ENCODE peak calls at places on chromosomes 3 and 15, in five cellular contexts. One of them, this sample, is unnamed.

GRCh38 chr15:80588801-80589200 is 106.3 kb upstream of the ABHD17C start:
- DNase-seq in small intestine: peak; percentile 33
- DNase-seq in WERI-Rb-1: no peak
- DNase-seq in CD4-positive, alpha-beta memory T cell: no peak
- DNase-seq in upper lobe of right lung: no peak
- DNase-seq in this sample: peak; percentile 51

GRCh38 chr3:183506674-183507290 is 48.7 kb downstream of the KLHL6 start:
- DNase-seq in WERI-Rb-1: no peak
- DNase-seq in upper lobe of right lung: no peak
- DNase-seq in CD4-positive, alpha-beta memory T cell: no peak
- DNase-seq in small intestine: no peak
- DNase-seq in this sample: no peak

GRCh38 chr3:44648564-44649229 is at the start of gene ZNF35:
- DNase-seq in CD4-positive, alpha-beta memory T cell: no peak
- DNase-seq in WERI-Rb-1: peak; percentile 95
- DNase-seq in small intestine: peak; percentile 81
- DNase-seq in upper lobe of right lung: peak; percentile 90
- DNase-seq in this sample: peak; percentile 87

GRCh38 chr3:32399030-32399620 is 7.5 kb downstream of the CMTM7 start:
- DNase-seq in small intestine: peak; percentile 59
- DNase-seq in upper lobe of right lung: no peak
- DNase-seq in WERI-Rb-1: no peak
- DNase-seq in CD4-positive, alpha-beta memory T cell: peak; percentile 77
- DNase-seq in this sample: no peak

GRCh38 chr3:12662593-12663310 is 1.2 kb downstream of the RAF1 start:
- DNase-seq in upper lobe of right lung: peak; percentile 71
- DNase-seq in CD4-positive, alpha-beta memory T cell: peak; percentile 32
- DNase-seq in small intestine: peak; percentile 82
- DNase-seq in WERI-Rb-1: peak; percentile 24
- DNase-seq in this sample: peak; percentile 26

GRCh38 chr3:140933552-140933951 is 8.1 kb upstream of the SLC25A36 start:
- DNase-seq in WERI-Rb-1: no peak
- DNase-seq in small intestine: no peak
- DNase-seq in upper lobe of right lung: no peak
- DNase-seq in CD4-positive, alpha-beta memory T cell: no peak
- DNase-seq in this sample: no peak

GRCh38 chr15:56774356-56774755 is 41.0 kb upstream of the ZNF280D start:
- DNase-seq in small intestine: no peak
- DNase-seq in upper lobe of right lung: no peak
- DNase-seq in WERI-Rb-1: no peak
- DNase-seq in CD4-positive, alpha-beta memory T cell: no peak
- DNase-seq in this sample: no peak

GRCh38 chr3:197789309-197789708 is 1.7 kb upstream of the LRCH3 start:
- DNase-seq in WERI-Rb-1: no peak
- DNase-seq in small intestine: no peak
- DNase-seq in CD4-positive, alpha-beta memory T cell: no peak
- DNase-seq in upper lobe of right lung: no peak
- DNase-seq in this sample: no peak

GRCh38 chr3:184459355-184459754 is 79.5 kb downstream of the CHRD start:
- DNase-seq in upper lobe of right lung: peak; percentile 18
- DNase-seq in WERI-Rb-1: no peak
- DNase-seq in small intestine: no peak
- DNase-seq in CD4-positive, alpha-beta memory T cell: no peak
- DNase-seq in this sample: peak; percentile 74

GRCh38 chr3:186931487-186932280 is 1.4 kb downstream of the ST6GAL1 start:
- DNase-seq in WERI-Rb-1: no peak
- DNase-seq in CD4-positive, alpha-beta memory T cell: peak; percentile 76
- DNase-seq in upper lobe of right lung: peak; percentile 82
- DNase-seq in small intestine: peak; percentile 37
- DNase-seq in this sample: peak; percentile 17

GRCh38 chr15:80445300-80446041 is 41.3 kb downstream of the ARNT2 start:
- DNase-seq in CD4-positive, alpha-beta memory T cell: no peak
- DNase-seq in upper lobe of right lung: no peak
- DNase-seq in small intestine: no peak
- DNase-seq in WERI-Rb-1: no peak
- DNase-seq in this sample: no peak

GRCh38 chr3:26100176-26100575 is 310.3 kb downstream of the OXSM start:
- DNase-seq in small intestine: no peak
- DNase-seq in WERI-Rb-1: no peak
- DNase-seq in upper lobe of right lung: no peak
- DNase-seq in CD4-positive, alpha-beta memory T cell: no peak
- DNase-seq in this sample: no peak

GRCh38 chr3:61354604-61355003 is 103.4 kb upstream of the FHIT start:
- DNase-seq in upper lobe of right lung: no peak
- DNase-seq in small intestine: no peak
- DNase-seq in CD4-positive, alpha-beta memory T cell: no peak
- DNase-seq in WERI-Rb-1: no peak
- DNase-seq in this sample: no peak

GRCh38 chr3:85251766-85252165 is 293.0 kb downstream of the CADM2 start:
- DNase-seq in WERI-Rb-1: no peak
- DNase-seq in upper lobe of right lung: no peak
- DNase-seq in small intestine: no peak
- DNase-seq in CD4-positive, alpha-beta memory T cell: no peak
- DNase-seq in this sample: no peak

GRCh38 chr3:180306155-180306554 is 269.4 kb upstream of the PEX5L start:
- DNase-seq in WERI-Rb-1: no peak
- DNase-seq in small intestine: no peak
- DNase-seq in upper lobe of right lung: no peak
- DNase-seq in CD4-positive, alpha-beta memory T cell: no peak
- DNase-seq in this sample: no peak

DNA sequence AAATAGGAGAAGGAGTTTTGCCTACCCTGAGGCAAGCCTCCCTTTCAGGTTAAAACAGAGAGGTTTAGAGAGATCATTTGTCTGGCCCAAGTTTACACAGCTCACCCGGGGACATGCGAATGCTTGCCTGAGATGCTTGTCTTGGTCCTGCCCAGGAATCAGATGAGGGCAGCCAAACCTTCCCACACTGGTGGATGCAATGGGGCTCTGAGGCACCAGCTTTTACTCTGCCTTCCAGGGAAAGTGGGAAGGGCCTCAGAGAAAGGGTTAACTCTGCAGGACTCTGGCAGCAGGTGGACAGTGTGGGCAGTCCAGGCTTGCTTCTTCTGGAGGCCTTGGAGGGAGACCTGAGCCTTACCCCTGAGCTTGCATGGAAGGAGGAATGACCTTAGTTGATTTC is 90.0 kb downstream of the LRRK1 start:
- DNase-seq in WERI-Rb-1: no peak
- DNase-seq in upper lobe of right lung: no peak
- DNase-seq in small intestine: no peak
- DNase-seq in CD4-positive, alpha-beta memory T cell: no peak
- DNase-seq in this sample: no peak
- H3K4me3 ChIP-seq in WERI-Rb-1: no peak overlapping the region
- H3K4me3 ChIP-seq in upper lobe of right lung: no peak overlapping the region
- H3K4me3 ChIP-seq in small intestine: no peak overlapping the region
- H3K4me3 ChIP-seq in CD4-positive, alpha-beta memory T cell: no peak overlapping the region
- H3K4me3 ChIP-seq in this sample: no peak overlapping the region

GRCh38 chr15:73741401-73741836 is 11.7 kb downstream of the INSYN1 start:
- DNase-seq in CD4-positive, alpha-beta memory T cell: no peak
- DNase-seq in WERI-Rb-1: no peak
- DNase-seq in small intestine: no peak
- DNase-seq in upper lobe of right lung: no peak
- DNase-seq in this sample: no peak

GRCh38 chr15:73740152-73741048 is 12.8 kb downstream of the INSYN1 start:
- DNase-seq in small intestine: no peak
- DNase-seq in upper lobe of right lung: no peak
- DNase-seq in CD4-positive, alpha-beta memory T cell: no peak
- DNase-seq in WERI-Rb-1: no peak
- DNase-seq in this sample: no peak

GRCh38 chr15:73732911-73733310 is 20.2 kb downstream of the INSYN1 start:
- DNase-seq in WERI-Rb-1: no peak
- DNase-seq in small intestine: no peak
- DNase-seq in upper lobe of right lung: no peak
- DNase-seq in CD4-positive, alpha-beta memory T cell: no peak
- DNase-seq in this sample: no peak

GRCh38 chr15:73737506-73737905 is 15.6 kb downstream of the INSYN1 start:
- DNase-seq in upper lobe of right lung: no peak
- DNase-seq in WERI-Rb-1: no peak
- DNase-seq in CD4-positive, alpha-beta memory T cell: no peak
- DNase-seq in small intestine: no peak
- DNase-seq in this sample: no peak
- H3K27me3 ChIP-seq in upper lobe of right lung: no peaks in the 10 kb centered on the region
- H3K27me3 ChIP-seq in WERI-Rb-1: no peaks in the 10 kb centered on the region
- H3K27me3 ChIP-seq in CD4-positive, alpha-beta memory T cell: peaks cover 4% of the 10 kb centered on the region
- H3K27me3 ChIP-seq in small intestine: no peaks in the 10 kb centered on the region
- H3K27me3 ChIP-seq in this sample: no peaks in the 10 kb centered on the region

GRCh38 chr15:32030795-32031194 is 480 bp downstream of the CHRNA7 start:
- DNase-seq in CD4-positive, alpha-beta memory T cell: no peak
- DNase-seq in small intestine: peak; percentile 43
- DNase-seq in upper lobe of right lung: peak; percentile 61
- DNase-seq in WERI-Rb-1: peak; percentile 33
- DNase-seq in this sample: peak; percentile 12
- H3K4me3 ChIP-seq in CD4-positive, alpha-beta memory T cell: no peak overlapping the region
- H3K4me3 ChIP-seq in small intestine: peak overlapping the region; percentile 27
- H3K4me3 ChIP-seq in upper lobe of right lung: peak overlapping the region; percentile 58
- H3K4me3 ChIP-seq in WERI-Rb-1: peak overlapping the region; percentile 64
- H3K4me3 ChIP-seq in this sample: peak overlapping the region; percentile 41

DNA sequence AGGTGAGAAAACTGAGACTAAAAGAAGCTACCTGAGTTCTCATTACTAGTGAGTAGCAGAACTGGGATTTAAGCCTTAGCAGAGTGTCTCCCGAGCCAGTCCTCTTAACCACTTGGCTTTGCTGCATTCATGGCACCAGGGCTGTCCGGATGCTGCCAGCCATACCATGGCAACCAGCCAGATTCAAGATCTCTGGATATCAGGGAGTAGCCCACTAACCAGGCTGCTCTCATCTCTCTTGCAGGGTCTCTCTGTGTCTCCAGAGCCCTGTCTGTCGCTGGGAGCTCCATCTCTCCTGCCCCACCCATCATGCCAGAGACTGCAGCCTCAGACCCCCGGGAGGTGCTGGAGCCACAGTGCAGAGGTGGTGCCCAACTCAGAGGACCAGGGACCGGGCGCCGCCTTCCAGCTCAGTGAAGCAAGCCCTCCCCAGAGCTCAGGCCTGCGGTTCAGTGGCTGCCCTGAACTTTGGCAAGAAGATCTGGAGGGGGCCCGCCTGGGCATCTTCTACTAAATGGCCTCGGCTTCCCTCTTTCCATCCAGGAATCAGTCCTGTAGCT is 1.8 kb downstream of the MESP2 start:
- DNase-seq in small intestine: no peak
- DNase-seq in upper lobe of right lung: no peak
- DNase-seq in CD4-positive, alpha-beta memory T cell: no peak
- DNase-seq in WERI-Rb-1: no peak
- DNase-seq in this sample: no peak
- H3K27me3 ChIP-seq in small intestine: no peaks in the 10 kb centered on the region
- H3K27me3 ChIP-seq in upper lobe of right lung: no peaks in the 10 kb centered on the region
- H3K27me3 ChIP-seq in CD4-positive, alpha-beta memory T cell: peaks cover 7% of the 10 kb centered on the region
- H3K27me3 ChIP-seq in WERI-Rb-1: no peaks in the 10 kb centered on the region
- H3K27me3 ChIP-seq in this sample: no peaks in the 10 kb centered on the region

GRCh38 chr3:122245513-122246174 is 62.2 kb downstream of the CASR start:
- DNase-seq in CD4-positive, alpha-beta memory T cell: no peak
- DNase-seq in small intestine: no peak
- DNase-seq in upper lobe of right lung: no peak
- DNase-seq in WERI-Rb-1: no peak
- DNase-seq in this sample: no peak

GRCh38 chr3:122247087-122247824 is 63.8 kb downstream of the CASR start:
- DNase-seq in CD4-positive, alpha-beta memory T cell: no peak
- DNase-seq in small intestine: no peak
- DNase-seq in upper lobe of right lung: no peak
- DNase-seq in WERI-Rb-1: no peak
- DNase-seq in this sample: no peak

GRCh38 chr3:122247825-122248185 is 64.3 kb downstream of the CASR start:
- DNase-seq in upper lobe of right lung: no peak
- DNase-seq in small intestine: no peak
- DNase-seq in CD4-positive, alpha-beta memory T cell: no peak
- DNase-seq in WERI-Rb-1: no peak
- DNase-seq in this sample: no peak

GRCh38 chr3:122251428-122251827 is 68.0 kb downstream of the CASR start:
- DNase-seq in WERI-Rb-1: no peak
- DNase-seq in small intestine: no peak
- DNase-seq in upper lobe of right lung: no peak
- DNase-seq in CD4-positive, alpha-beta memory T cell: no peak
- DNase-seq in this sample: no peak

DNA sequence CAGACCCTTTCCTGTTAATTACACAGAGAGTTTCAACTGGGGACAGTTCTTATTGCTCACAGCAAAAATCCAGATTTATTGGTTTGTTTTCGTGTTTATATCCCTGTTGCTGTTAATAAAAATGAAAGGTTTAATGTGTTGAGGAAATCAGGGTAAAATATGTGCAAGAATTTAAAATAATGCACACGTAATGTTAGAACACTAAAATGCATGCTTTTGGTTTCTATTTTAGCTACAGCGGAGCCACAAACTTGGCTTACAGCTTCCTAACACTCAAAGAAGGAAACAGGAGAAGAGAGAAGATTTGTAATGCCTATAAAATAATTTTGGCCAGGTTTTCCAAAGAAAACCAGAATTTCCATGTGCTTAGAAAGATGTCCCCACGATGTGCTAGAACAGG is 62.7 kb downstream of the CASR start:
- DNase-seq in WERI-Rb-1: no peak
- DNase-seq in small intestine: no peak
- DNase-seq in upper lobe of right lung: no peak
- DNase-seq in CD4-positive, alpha-beta memory T cell: no peak
- DNase-seq in this sample: no peak
- H3K4me3 ChIP-seq in WERI-Rb-1: no peak overlapping the region
- H3K4me3 ChIP-seq in small intestine: no peak overlapping the region
- H3K4me3 ChIP-seq in upper lobe of right lung: peak overlapping the region; percentile 12
- H3K4me3 ChIP-seq in CD4-positive, alpha-beta memory T cell: no peak overlapping the region
- H3K4me3 ChIP-seq in this sample: peak overlapping the region; percentile 45